ENCODE peak calls at places on chromosomes 12 and 14, in five cellular contexts. S, C, J, E and Z are unnamed samples. For H3K4me1, the result is how much of the 10 kb centered on the place peaks cover.

GRCh38 chr12:9342614-9343353 is 134.6 kb upstream of the PZP start:
- DNase-seq in S (no peak), C (no peak), J (no peak), E (no peak), Z (no peak)

GRCh38 chr12:32917094-32917611 is 20.6 kb upstream of the PKP2 start:
- DNase-seq in S (no peak), C (no peak), J (no peak), E (no peak), Z (peak)

GRCh38 chr12:109710747-109711595 is 2.7 kb upstream of the FAM222A start:
- DNase-seq in S (no peak), C (peak), J (peak), E (no peak), Z (peak)

GRCh38 chr12:52372216-52373154 is 5.2 kb upstream of the KRT85 start:
- DNase-seq in S (peak), C (peak), J (peak), E (peak), Z (peak)

GRCh38 chr12:77407951-77408350 is 342.6 kb upstream of the E2F7 start:
- DNase-seq in S (no peak), C (no peak), J (no peak), E (no peak), Z (no peak)

GRCh38 chr14:101467181-101467926 is 93.9 kb upstream of the DIO3 start:
- DNase-seq in S (no peak), C (no peak), J (no peak), E (no peak), Z (no peak)

GRCh38 chr12:126069549-126070165 is 1004.4 kb downstream of the AACS start:
- DNase-seq in S (peak), C (peak), J (peak), E (peak), Z (peak)

GRCh38 chr12:14774944-14775651 is 28.2 kb downstream of the WBP11 start:
- DNase-seq in S (peak), C (peak), J (peak), E (no peak), Z (peak)

GRCh38 chr14:58280954-58281787 is 17.2 kb upstream of the ARID4A start:
- DNase-seq in S (no peak), C (peak), J (peak), E (no peak), Z (peak)

GRCh38 chr12:5022465-5023061 is 21.1 kb upstream of the KCNA5 start:
- DNase-seq in S (peak), C (peak), J (peak), E (peak), Z (peak)

GRCh38 chr14:32370720-32371119 is 41.6 kb downstream of the AKAP6 start:
- DNase-seq in S (no peak), C (no peak), J (peak), E (no peak), Z (peak)

GRCh38 chr12:43883311-43883710 is 47.4 kb downstream of the TMEM117 start:
- DNase-seq in S (no peak), C (no peak), J (no peak), E (no peak), Z (no peak)

GRCh38 chr12:76878899-76879709 is at the start of gene CSRP2:
- DNase-seq in S (peak), C (peak), J (peak), E (peak), Z (peak)

GRCh38 chr12:6961695-6962284 is 8.7 kb downstream of the PHB2 start:
- DNase-seq in S (peak), C (peak), J (peak), E (peak), Z (peak)

GRCh38 chr12:109741970-109742372 is 28.3 kb downstream of the FAM222A start:
- DNase-seq in S (peak), C (no peak), J (no peak), E (no peak), Z (no peak)

GRCh38 chr12:75560167-75560566 is 48.8 kb upstream of the KRR1 start:
- DNase-seq in S (no peak), C (no peak), J (peak), E (no peak), Z (peak)

GRCh38 chr14:81313200-81313599 is 86.9 kb downstream of the STON2 start:
- DNase-seq in S (no peak), C (no peak), J (no peak), E (no peak), Z (no peak)

GRCh38 chr14:75200451-75200850 is 24.0 kb upstream of the TMED10 start:
- DNase-seq in S (peak), C (peak), J (no peak), E (no peak), Z (no peak)

GRCh38 chr12:43551271-43551970 is 582 bp downstream of the ADAMTS20 start:
- DNase-seq in S (peak), C (no peak), J (no peak), E (peak), Z (peak)

GRCh38 chr12:117100851-117101673 is 1.8 kb upstream of the TESC start:
- DNase-seq in S (no peak), C (no peak), J (no peak), E (no peak), Z (no peak)

GRCh38 chr14:94622653-94623421 is 10.6 kb downstream of the SERPINA3 start:
- DNase-seq in S (no peak), C (no peak), J (no peak), E (no peak), Z (no peak)

GRCh38 chr14:55398679-55399078 is 13.0 kb downstream of the ATG14 start:
- DNase-seq in S (no peak), C (peak), J (peak), E (no peak), Z (peak)

GRCh38 chr14:64943556-64943955 is 1.0 kb upstream of the GPX2 start:
- DNase-seq in S (no peak), C (no peak), J (no peak), E (no peak), Z (no peak)

GRCh38 chr14:94365624-94366023 is 22.8 kb downstream of the SERPINA1 start:
- DNase-seq in S (no peak), C (no peak), J (no peak), E (no peak), Z (no peak)

GRCh38 chr12:112906712-112907414 is at the start of gene OAS1:
- DNase-seq in S (no peak), C (peak), J (peak), E (no peak), Z (peak)

GRCh38 chr14:105432657-105433056 is 13.0 kb downstream of the MTA1 start:
- DNase-seq in S (no peak), C (no peak), J (no peak), E (no peak), Z (no peak)

GRCh38 chr14:77641207-77641533 is 24.7 kb upstream of the SPTLC2 start:
- DNase-seq in S (no peak), C (no peak), J (no peak), E (no peak), Z (no peak)

GRCh38 chr12:105524961-105525360 is 194.5 kb downstream of the C12orf75 start:
- DNase-seq in S (no peak), C (no peak), J (no peak), E (no peak), Z (no peak)

GRCh38 chr12:94815450-94815849 is 165.1 kb upstream of the TMCC3 start:
- DNase-seq in S (no peak), C (no peak), J (no peak), E (no peak), Z (no peak)

GRCh38 chr14:100440207-100440631 is 117.1 kb downstream of the SLC25A47 start:
- DNase-seq in S (peak), C (peak), J (peak), E (peak), Z (peak)

GRCh38 chr14:20412422-20412821 is 879 bp downstream of the TEP1 start:
- DNase-seq in S (no peak), C (no peak), J (no peak), E (no peak), Z (peak)

GRCh38 chr12:106358410-106359241 is 1.1 kb downstream of the POLR3B start:
- DNase-seq in S (no peak), C (peak), J (peak), E (no peak), Z (peak)

GRCh38 chr12:49328816-49329215 is 5.8 kb downstream of the TROAP start:
- DNase-seq in S (no peak), C (no peak), J (no peak), E (no peak), Z (no peak)

GRCh38 chr12:77847060-77847541 is 16.4 kb downstream of the NAV3 start:
- DNase-seq in S (no peak), C (no peak), J (peak), E (no peak), Z (peak)

GRCh38 chr12:103013741-103014140 is 56.3 kb downstream of the ASCL1 start:
- DNase-seq in S (no peak), C (no peak), J (no peak), E (no peak), Z (no peak)

GRCh38 chr14:22650960-22651521 is 6.9 kb upstream of the OR6J1 start:
- DNase-seq in S (no peak), C (no peak), J (no peak), E (no peak), Z (peak)

GRCh38 chr12:86772688-86773087 is 516.5 kb upstream of the MGAT4C start:
- DNase-seq in S (no peak), C (no peak), J (peak), E (no peak), Z (no peak)

GRCh38 chr12:132208153-132208823 is 64.0 kb downstream of the NOC4L start:
- DNase-seq in S (no peak), C (no peak), J (no peak), E (no peak), Z (no peak)

GRCh38 chr12:27561535-27562350 is 37.7 kb downstream of the PPFIBP1 start:
- DNase-seq in S (no peak), C (no peak), J (no peak), E (no peak), Z (peak)

DNA sequence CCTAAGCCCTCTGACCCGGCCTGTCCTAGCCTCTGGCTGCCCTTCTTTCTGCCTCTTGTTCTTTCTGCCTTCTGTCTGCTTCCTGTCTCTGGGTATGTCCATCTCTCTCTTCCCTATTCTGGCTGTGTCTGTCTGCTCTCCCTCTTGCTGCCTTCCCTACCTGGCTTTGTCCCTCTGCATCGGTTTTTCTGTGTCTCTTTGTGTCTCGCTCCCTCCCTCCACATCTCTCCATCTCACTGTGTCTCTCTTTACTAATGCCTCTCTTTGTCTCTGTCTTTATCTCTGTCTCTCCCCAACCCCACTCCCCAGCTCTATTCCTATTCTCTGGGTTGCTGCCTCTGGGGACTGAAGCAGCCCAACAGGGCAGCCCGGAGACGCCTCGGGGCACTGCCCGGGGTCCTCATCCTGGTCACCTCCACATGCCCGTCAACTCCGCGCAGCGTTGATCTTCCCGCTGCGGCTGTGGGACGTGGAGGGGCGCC is 10.1 kb downstream of the SHMT2 start:
- DNase-seq in S (peak), C (no peak), J (no peak), E (no peak), Z (no peak)
- H3K14ac ChIP-seq in S (peak), C (no peak), J (peak), E (no peak), Z (no peak)

GRCh38 chr14:91418387-91419043 is 895 bp upstream of the CCDC88C start:
- DNase-seq in S (peak), C (peak), J (peak), E (peak), Z (peak)
- H3K4me1 ChIP-seq in S (under half), C (under half), J (under half), E (under half), Z (under half)

DNA sequence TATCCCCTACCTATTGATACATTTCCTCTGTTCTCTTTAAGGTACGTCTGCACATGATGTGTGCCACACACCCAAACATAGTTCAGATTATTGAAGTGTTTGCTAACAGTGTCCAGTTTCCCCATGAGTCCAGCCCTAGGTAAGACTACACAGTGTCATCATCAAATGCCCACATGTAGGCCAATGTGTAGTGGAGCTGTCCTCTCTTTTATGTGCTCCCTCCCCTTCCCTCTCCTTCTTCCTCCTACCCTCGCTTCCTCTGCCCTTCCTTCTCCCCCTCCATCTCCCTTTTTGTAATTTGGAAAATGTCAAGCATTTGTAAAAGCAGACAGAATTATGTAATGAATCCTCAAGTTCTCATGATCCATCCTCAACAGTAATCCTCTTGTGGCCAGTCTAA is 25.5 kb downstream of the MAPKAPK5 start:
- DNase-seq in S (no peak), C (no peak), J (no peak), E (no peak), Z (no peak)
- H3K14ac ChIP-seq in S (no peak), C (no peak), J (no peak), E (no peak), Z (no peak)

DNA sequence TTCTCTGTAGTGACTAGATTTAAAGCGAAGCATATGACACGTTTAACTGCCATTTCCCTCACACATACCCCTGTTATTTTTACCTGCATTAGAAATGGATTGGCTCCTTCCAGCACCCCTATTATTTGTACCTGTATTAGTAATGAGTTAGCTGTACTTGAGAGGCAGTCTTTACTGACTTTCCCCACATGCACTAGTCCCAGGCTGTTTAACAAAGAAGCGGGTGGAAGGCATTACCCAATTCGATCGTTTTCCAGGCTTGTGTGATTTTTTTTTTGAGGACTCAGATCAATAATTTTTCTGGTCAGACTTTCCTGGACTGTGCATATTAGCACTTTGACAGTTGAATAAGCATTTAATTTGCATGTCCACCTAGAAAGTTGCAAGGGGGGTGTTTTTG is 46.4 kb downstream of the RAD52 start:
- DNase-seq in S (no peak), C (no peak), J (no peak), E (no peak), Z (no peak)
- H3K4me1 ChIP-seq in S (under half), C (under half), J (under half), E (under half), Z (under half)

GRCh38 chr12:120363274-120363855 is 5.6 kb downstream of the MSI1 start:
- DNase-seq in S (no peak), C (no peak), J (no peak), E (no peak), Z (no peak)

GRCh38 chr12:120364487-120364886 is 4.5 kb downstream of the MSI1 start:
- DNase-seq in S (no peak), C (no peak), J (no peak), E (no peak), Z (no peak)

GRCh38 chr12:120365675-120366340 is 3.2 kb downstream of the MSI1 start:
- DNase-seq in S (no peak), C (no peak), J (no peak), E (no peak), Z (no peak)

GRCh38 chr12:120361506-120362208 is 7.3 kb downstream of the MSI1 start:
- DNase-seq in S (peak), C (peak), J (peak), E (peak), Z (peak)

GRCh38 chr12:120362516-120363273 is 6.3 kb downstream of the MSI1 start:
- DNase-seq in S (no peak), C (no peak), J (no peak), E (no peak), Z (no peak)
- H3K14ac ChIP-seq in S (peak), C (peak), J (no peak), E (no peak), Z (no peak)